ENCODE peak calls at places on chromosomes 3 and 15, in six cellular contexts. P is substantia nigra, A is NCI-H748 treated with DMSO at 0.1 percent for 48 hours, V is amniotic stem cell, S is NB4, U is fibroblast of mammary gland. E is an unnamed sample.

GRCh38 chr3:146416366-146416765 is 53.0 kb downstream of the PLSCR2 start:
- DNase-seq in P (no peak), A (no peak), V (no peak), S (no peak), U (no peak), E (no peak)

GRCh38 chr3:9397911-9398714 is 698 bp downstream of the SETD5 start:
- DNase-seq in P (peak), A (no peak), V (peak), S (no peak), U (peak), E (no peak)

GRCh38 chr3:51940648-51941421 is 869 bp downstream of the RRP9 start:
- DNase-seq in P (no peak), A (no peak), V (no peak), S (no peak), U (peak), E (no peak)

GRCh38 chr3:109195812-109196211 is 59.3 kb downstream of the C3orf85 start:
- DNase-seq in P (no peak), A (no peak), V (no peak), S (no peak), U (no peak), E (no peak)

GRCh38 chr15:49979705-49980382 is 139.2 kb downstream of the ATP8B4 start:
- DNase-seq in P (no peak), A (no peak), V (no peak), S (no peak), U (no peak), E (no peak)

GRCh38 chr15:61633951-61634350 is 404.8 kb upstream of the RORA start:
- DNase-seq in P (no peak), A (no peak), V (no peak), S (no peak), U (no peak), E (no peak)

GRCh38 chr3:52393131-52393807 is 51.6 kb downstream of the SEMA3G start:
- DNase-seq in P (no peak), A (no peak), V (no peak), S (no peak), U (no peak), E (no peak)

GRCh38 chr3:29384640-29385039 is 103.8 kb downstream of the RBMS3 start:
- DNase-seq in P (no peak), A (no peak), V (peak), S (no peak), U (peak), E (no peak)

GRCh38 chr3:134325722-134326121 is 48.5 kb downstream of the AMOTL2 start:
- DNase-seq in P (no peak), A (no peak), V (no peak), S (no peak), U (no peak), E (no peak)

GRCh38 chr3:190322604-190323240 is 476 bp upstream of the CLDN1 start:
- DNase-seq in P (no peak), A (no peak), V (no peak), S (peak), U (peak), E (no peak)

GRCh38 chr15:58065011-58065444 is 483 bp downstream of the ALDH1A2 start:
- DNase-seq in P (no peak), A (no peak), V (no peak), S (no peak), U (no peak), E (no peak)

GRCh38 chr3:107822308-107822707 is 268.5 kb downstream of the CD47 start:
- DNase-seq in P (no peak), A (no peak), V (no peak), S (no peak), U (no peak), E (no peak)

GRCh38 chr3:159451067-159451466 is 537.6 kb upstream of the IL12A start:
- DNase-seq in P (no peak), A (peak), V (no peak), S (no peak), U (no peak), E (no peak)

GRCh38 chr3:14097616-14098391 is 26.9 kb downstream of the CHCHD4 start:
- DNase-seq in P (no peak), A (no peak), V (no peak), S (no peak), U (no peak), E (no peak)

GRCh38 chr15:23516866-23517265 is 48.6 kb upstream of the MKRN3 start:
- DNase-seq in P (peak), A (no peak), V (no peak), S (no peak), U (no peak), E (no peak)